ENCODE peak calls at places on chromosomes 5 and 9, in six cellular contexts. M is GM12892, E is H1, I is GM12878, Z is K562, Y is HepG2. K is an unnamed sample.

GRCh38 chr5:16406023-16406422 is 59.6 kb downstream of the ZNF622 start:
- DNase-seq in M (no peak), E (no peak), I (no peak), Z (no peak), Y (no peak), K (no peak)

GRCh38 chr9:112887377-112887776 is 3.3 kb downstream of the SLC46A2 start:
- DNase-seq in M (no peak), E (peak), I (no peak), Z (peak), Y (peak), K (no peak)

GRCh38 chr9:36802171-36802920 is 229.7 kb downstream of the MELK start:
- DNase-seq in M (no peak), E (no peak), I (no peak), Z (no peak), Y (no peak), K (no peak)

GRCh38 chr5:35926389-35927051 is 11.9 kb downstream of the CAPSL start:
- DNase-seq in M (no peak), E (peak), I (no peak), Z (peak), Y (peak), K (peak)

GRCh38 chr9:105690742-105691141 is 3.6 kb upstream of the TMEM38B start:
- DNase-seq in M (no peak), E (no peak), I (no peak), Z (peak), Y (no peak), K (no peak)

GRCh38 chr5:64635056-64635686 is 55.1 kb upstream of the SHISAL2B start:
- DNase-seq in M (no peak), E (no peak), I (no peak), Z (peak), Y (no peak), K (no peak)

GRCh38 chr9:72554221-72554641 is 32.8 kb downstream of the TMC1 start:
- DNase-seq in M (no peak), E (no peak), I (no peak), Z (no peak), Y (peak), K (no peak)

GRCh38 chr9:12461759-12462158 is 231.4 kb upstream of the TYRP1 start:
- DNase-seq in M (no peak), E (no peak), I (no peak), Z (no peak), Y (no peak), K (no peak)

GRCh38 chr9:119453980-119454379 is 84.7 kb upstream of the BRINP1 start:
- DNase-seq in M (no peak), E (no peak), I (no peak), Z (no peak), Y (no peak), K (no peak)

GRCh38 chr5:143245929-143246561 is 157.4 kb downstream of the NR3C1 start:
- DNase-seq in M (no peak), E (no peak), I (no peak), Z (peak), Y (peak), K (no peak)

GRCh38 chr9:10562581-10563343 is 50.0 kb downstream of the PTPRD start:
- DNase-seq in M (no peak), E (no peak), I (no peak), Z (no peak), Y (no peak), K (no peak)

GRCh38 chr5:150153957-150154617 is 1.6 kb downstream of the PDGFRB start:
- DNase-seq in M (no peak), E (peak), I (no peak), Z (no peak), Y (peak), K (no peak)

GRCh38 chr9:123928471-123929176 is 1.3 kb downstream of the DENND1A start:
- DNase-seq in M (no peak), E (no peak), I (no peak), Z (peak), Y (no peak), K (no peak)

GRCh38 chr9:75889977-75890540 is 414 bp upstream of the PCSK5 start:
- DNase-seq in M (no peak), E (no peak), I (no peak), Z (no peak), Y (no peak), K (no peak)

GRCh38 chr5:66788556-66788955 is 192.4 kb downstream of the MAST4 start:
- DNase-seq in M (no peak), E (no peak), I (no peak), Z (no peak), Y (no peak), K (no peak)

GRCh38 chr9:112751059-112751795 is 667 bp downstream of the SNX30 start:
- DNase-seq in M (peak), E (peak), I (no peak), Z (peak), Y (peak), K (peak)

GRCh38 chr5:55234171-55234700 is 828 bp upstream of the CCNO start:
- DNase-seq in M (no peak), E (no peak), I (no peak), Z (no peak), Y (no peak), K (no peak)

GRCh38 chr9:137488330-137488653 is 29.2 kb upstream of the NSMF start:
- DNase-seq in M (no peak), E (no peak), I (no peak), Z (no peak), Y (no peak), K (no peak)

GRCh38 chr5:14305045-14305444 is 161.9 kb downstream of the TRIO start:
- DNase-seq in M (no peak), E (no peak), I (no peak), Z (peak), Y (no peak), K (no peak)

GRCh38 chr5:17129093-17129492 is 88.3 kb upstream of the BASP1 start:
- DNase-seq in M (no peak), E (no peak), I (no peak), Z (no peak), Y (no peak), K (no peak)

GRCh38 chr9:137814841-137815240 is 62.7 kb upstream of the CACNA1B start:
- DNase-seq in M (no peak), E (no peak), I (no peak), Z (no peak), Y (no peak), K (no peak)

GRCh38 chr5:132327278-132327959 is 33.2 kb downstream of the SLC22A4 start:
- DNase-seq in M (no peak), E (no peak), I (no peak), Z (no peak), Y (no peak), K (no peak)

GRCh38 chr5:131230406-131230805 is 33.4 kb upstream of the CDC42SE2 start:
- DNase-seq in M (no peak), E (no peak), I (no peak), Z (no peak), Y (peak), K (no peak)

GRCh38 chr5:63726491-63726890 is 235.8 kb downstream of the HTR1A start:
- DNase-seq in M (no peak), E (no peak), I (no peak), Z (no peak), Y (no peak), K (peak)

GRCh38 chr9:124854822-124855221 is 1.6 kb downstream of the WDR38 start:
- DNase-seq in M (no peak), E (no peak), I (no peak), Z (no peak), Y (no peak), K (no peak)

GRCh38 chr5:149264432-149265069 is 7.1 kb upstream of the AFAP1L1 start:
- DNase-seq in M (no peak), E (peak), I (no peak), Z (peak), Y (peak), K (no peak)

GRCh38 chr9:97591535-97591934 is 41.6 kb downstream of the TSTD2 start:
- DNase-seq in M (no peak), E (no peak), I (no peak), Z (no peak), Y (no peak), K (no peak)

GRCh38 chr5:152631217-152631616 is 226.1 kb upstream of the NMUR2 start:
- DNase-seq in M (no peak), E (no peak), I (no peak), Z (no peak), Y (no peak), K (no peak)

GRCh38 chr5:152523964-152524363 is 118.9 kb upstream of the NMUR2 start:
- DNase-seq in M (no peak), E (no peak), I (no peak), Z (no peak), Y (no peak), K (no peak)

GRCh38 chr9:86098793-86099694 is at the start of gene GOLM1:
- DNase-seq in M (peak), E (peak), I (no peak), Z (peak), Y (no peak), K (peak)

GRCh38 chr9:113484258-113484730 is 20.8 kb downstream of the RGS3 start:
- DNase-seq in M (no peak), E (no peak), I (no peak), Z (no peak), Y (peak), K (no peak)

GRCh38 chr9:115008536-115008935 is 78.1 kb upstream of the TNFSF8 start:
- DNase-seq in M (no peak), E (no peak), I (no peak), Z (no peak), Y (no peak), K (no peak)

GRCh38 chr9:91867740-91868139 is 82.3 kb downstream of the ROR2 start:
- DNase-seq in M (no peak), E (no peak), I (no peak), Z (no peak), Y (no peak), K (no peak)

GRCh38 chr5:172411423-172412111 is 42.8 kb downstream of the SH3PXD2B start:
- DNase-seq in M (no peak), E (no peak), I (no peak), Z (no peak), Y (no peak), K (no peak)

GRCh38 chr5:172866802-172867748 is 33.0 kb downstream of the ERGIC1 start:
- DNase-seq in M (no peak), E (peak), I (no peak), Z (no peak), Y (no peak), K (no peak)

GRCh38 chr9:18274693-18275092 is 199.3 kb upstream of the ADAMTSL1 start:
- DNase-seq in M (no peak), E (no peak), I (no peak), Z (no peak), Y (no peak), K (no peak)

GRCh38 chr9:125894566-125894965 is 147.4 kb downstream of the PBX3 start:
- DNase-seq in M (no peak), E (no peak), I (no peak), Z (no peak), Y (no peak), K (no peak)

GRCh38 chr5:128019391-128019790 is 64.2 kb upstream of the SLC12A2 start:
- DNase-seq in M (no peak), E (no peak), I (no peak), Z (no peak), Y (no peak), K (no peak)

GRCh38 chr5:59161206-59162105 is 578.6 kb downstream of the RAB3C start:
- DNase-seq in M (no peak), E (no peak), I (no peak), Z (no peak), Y (no peak), K (no peak)

GRCh38 chr5:177606071-177607051 is 6.4 kb downstream of the B4GALT7 start:
- DNase-seq in M (no peak), E (no peak), I (no peak), Z (no peak), Y (no peak), K (no peak)
- TF ChIP-seq POLR2A in M (no peak), E (no peak), I (peak), Z (no peak), Y (no peak), K (no peak)

DNA sequence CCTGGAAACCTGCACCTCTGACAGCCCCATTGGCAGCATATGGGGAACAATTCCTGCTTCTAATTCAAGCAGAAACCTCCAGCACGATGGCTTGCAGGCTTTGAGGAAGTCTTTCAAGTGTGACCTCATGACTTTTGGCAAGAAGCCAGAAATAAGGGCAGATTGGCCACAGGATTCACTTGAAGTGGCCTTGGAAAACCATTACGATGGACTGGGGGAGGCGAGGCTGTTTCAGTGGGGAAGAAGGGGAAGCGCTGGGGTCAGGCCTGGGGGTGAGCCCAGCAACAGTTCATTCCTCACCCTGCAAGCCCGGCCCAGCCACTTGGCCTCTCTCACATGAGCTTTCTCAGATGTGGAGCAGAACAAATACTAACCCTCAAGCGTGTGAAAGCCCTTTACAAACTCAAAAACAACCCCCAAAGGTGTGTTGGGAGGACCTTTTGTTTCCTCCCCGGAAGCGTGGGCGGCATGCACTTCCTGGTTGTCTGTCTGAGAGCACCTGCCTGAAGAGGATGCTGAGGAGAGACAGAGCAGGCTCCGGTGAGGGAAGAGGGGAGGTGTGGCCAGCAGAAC is 26.9 kb upstream of the EEIG1 start:
- DNase-seq in M (peak), E (no peak), I (peak), Z (peak), Y (peak), K (peak)
- TF ChIP-seq POLR2AphosphoS5 in M (no peak), E (no peak), I (peak), Z (peak), Y (no peak), K (peak)

GRCh38 chr9:121631978-121632418 is 19.4 kb upstream of the DAB2IP start:
- DNase-seq in M (no peak), E (no peak), I (no peak), Z (no peak), Y (no peak), K (no peak)
- TF ChIP-seq TAF1 in M (no peak), E (no peak), I (no peak), Z (no peak), Y (no peak), K (no peak)

DNA sequence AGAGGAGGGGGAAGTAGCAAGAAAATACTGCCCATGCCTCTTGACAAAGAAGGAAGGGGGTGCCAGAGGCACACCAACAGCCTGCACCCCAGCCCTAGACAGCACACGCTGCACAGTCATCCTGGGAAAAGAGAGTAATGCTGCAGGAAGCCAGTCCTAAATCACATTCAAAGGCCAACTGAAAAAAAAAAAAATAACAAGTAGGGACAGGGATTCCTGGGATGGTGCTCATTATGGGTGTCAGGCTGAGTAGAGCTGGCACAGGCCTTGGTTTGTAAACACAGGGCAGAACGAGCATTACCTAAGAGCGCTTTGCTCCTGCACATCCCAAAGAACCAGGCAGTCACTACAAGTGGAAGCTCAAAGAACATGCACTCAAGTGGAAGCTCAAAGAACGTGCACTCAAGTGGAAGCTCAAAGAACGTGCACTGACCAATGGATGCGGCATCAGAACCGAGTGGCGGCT is 7.8 kb downstream of the RAPGEF1 start:
- DNase-seq in M (no peak), E (no peak), I (no peak), Z (no peak), Y (peak), K (no peak)
- TF ChIP-seq POLR2A in M (no peak), E (no peak), I (no peak), Z (no peak), Y (no peak), K (peak)

GRCh38 chr5:174059247-174059646 is 13.7 kb downstream of the NSG2 start:
- DNase-seq in M (no peak), E (no peak), I (no peak), Z (no peak), Y (no peak), K (no peak)

GRCh38 chr5:174065528-174066189 is 20.2 kb downstream of the NSG2 start:
- DNase-seq in M (no peak), E (no peak), I (no peak), Z (no peak), Y (peak), K (no peak)

GRCh38 chr5:174067499-174067898 is 22.0 kb downstream of the NSG2 start:
- DNase-seq in M (no peak), E (no peak), I (no peak), Z (no peak), Y (no peak), K (no peak)

GRCh38 chr5:174063092-174063756 is 17.7 kb downstream of the NSG2 start:
- DNase-seq in M (no peak), E (no peak), I (no peak), Z (no peak), Y (no peak), K (no peak)

GRCh38 chr5:174064171-174064570 is 18.7 kb downstream of the NSG2 start:
- DNase-seq in M (no peak), E (no peak), I (no peak), Z (no peak), Y (no peak), K (no peak)
- TF ChIP-seq POLR2AphosphoS5 in M (no peak), E (no peak), I (no peak), Z (no peak), Y (no peak), K (no peak)

DNA sequence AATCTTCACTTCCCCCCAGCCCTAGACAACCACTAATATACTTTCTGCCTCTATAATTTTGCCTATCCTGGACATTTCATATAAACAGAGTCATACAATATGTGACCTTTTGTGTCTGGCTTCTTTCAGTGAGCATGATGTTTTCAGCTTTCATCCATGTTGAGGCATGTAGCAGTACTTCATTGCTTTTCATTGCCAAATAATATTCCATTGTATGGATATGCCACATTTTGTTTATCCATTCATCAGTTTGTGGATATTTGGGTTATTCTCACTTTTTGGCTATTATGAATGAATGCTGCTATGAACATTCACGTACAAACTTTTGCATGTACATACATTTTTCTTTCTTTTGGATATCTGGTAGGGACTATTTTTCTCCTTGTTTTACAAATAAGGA is 49.0 kb downstream of the WWC1 start:
- DNase-seq in M (no peak), E (no peak), I (no peak), Z (no peak), Y (no peak), K (no peak)
- TF ChIP-seq TAF1 in M (no peak), E (no peak), I (no peak), Z (no peak), Y (no peak), K (no peak)

GRCh38 chr9:136395345-136396218 is 4.4 kb downstream of the SNAPC4 start:
- DNase-seq in M (no peak), E (no peak), I (no peak), Z (no peak), Y (no peak), K (no peak)
- TF ChIP-seq POLR2A in M (no peak), E (no peak), I (peak), Z (no peak), Y (no peak), K (no peak)

K was measured in GM12891.